ENCODE peak calls at places on chromosome 11, in ten cellular contexts. R is IMR-90, U is GM12864, J is foreskin fibroblast, E is heart right ventricle, H is H7, A is lung, C is psoas muscle, X is uterus, G is hepatocyte. K is an unnamed sample.

GRCh38 chr11:67230406-67230805 is 35.9 kb upstream of the GRK2 start:
- DNase-seq in R (no peak), A (no peak), E (no peak), C (no peak), U (no peak), J (no peak), H (no peak), X (no peak), G (no peak), K (no peak)

GRCh38 chr11:31958086-31958735 is 132.7 kb upstream of the RCN1 start:
- DNase-seq in A (peak; percentile 52), X (no peak), J (peak; percentile 20), R (peak; percentile 29), C (peak; percentile 77), E (peak; percentile 56), U (no peak), H (peak; percentile 82), G (peak; percentile 66), K (peak; percentile 71)

GRCh38 chr11:119169272-119169719 is 771 bp downstream of the NLRX1 start:
- DNase-seq in X (peak; percentile 60), C (peak; percentile 83), G (peak; percentile 51), R (no peak), H (peak; percentile 90), U (peak; percentile 24), J (no peak), E (peak; percentile 48), A (peak; percentile 53), K (peak; percentile 49)

GRCh38 chr11:72890881-72891280 is 76.7 kb downstream of the ATG16L2 start:
- DNase-seq in G (no peak), C (no peak), J (no peak), H (no peak), U (no peak), A (no peak), R (no peak), E (no peak), X (no peak), K (no peak)

GRCh38 chr11:69010964-69011623 is 2.0 kb downstream of the MRGPRF start:
- DNase-seq in R (peak; percentile 77), E (peak; percentile 58), X (peak; percentile 89), H (peak; percentile 99), A (peak; percentile 51), J (peak; percentile 86), U (no peak), C (peak; percentile 79), G (peak; percentile 91), K (peak; percentile 93)

GRCh38 chr11:35031869-35032268 is 107.1 kb upstream of the CD44 start:
- DNase-seq in A (no peak), X (no peak), H (no peak), G (no peak), U (no peak), E (no peak), J (peak; percentile 67), R (peak; percentile 70), C (no peak), K (no peak)

GRCh38 chr11:70568504-70569172 is 170.3 kb downstream of the CTTN start:
- DNase-seq in H (peak; percentile 96), R (peak; percentile 24), A (no peak), X (peak; percentile 27), J (peak; percentile 22), C (peak; percentile 68), U (no peak), E (peak; percentile 32), G (peak; percentile 81), K (peak; percentile 76)

GRCh38 chr11:78420796-78421209 is 3.2 kb upstream of the GAB2 start:
- DNase-seq in G (peak; percentile 47), C (peak; percentile 58), H (no peak), U (no peak), E (peak; percentile 62), J (peak; percentile 59), R (peak; percentile 85), X (peak; percentile 91), A (peak; percentile 49), K (peak; percentile 82)

GRCh38 chr11:86996953-86997570 is 40.7 kb upstream of the TMEM135 start:
- DNase-seq in H (no peak), X (no peak), U (no peak), J (no peak), R (no peak), E (no peak), C (no peak), A (no peak), G (no peak), K (no peak)

GRCh38 chr11:3216027-3216525 is 2.5 kb downstream of the MRGPRG start:
- DNase-seq in G (no peak), X (peak; percentile 3), R (no peak), C (peak; percentile 53), J (no peak), U (no peak), E (no peak), H (no peak), A (no peak), K (no peak)

GRCh38 chr11:65492637-65493366 is 6.0 kb upstream of the MALAT1 start:
- DNase-seq in H (no peak), R (peak; percentile 89), G (peak; percentile 70), U (no peak), E (peak; percentile 92), X (peak; percentile 88), J (peak; percentile 88), A (peak; percentile 78), C (peak; percentile 93), K (no peak)
- H3K4me3 ChIP-seq in H (no peak overlapping the region), R (no peak overlapping the region), G (no peak overlapping the region), U (peak overlapping the region; percentile 9), E (peak overlapping the region; percentile 23), X (peak overlapping the region; percentile 0), J (no peak overlapping the region), A (no peak overlapping the region), C (peak overlapping the region; percentile 42), K (no peak overlapping the region)

GRCh38 chr11:58774164-58774593 is 42.4 kb upstream of the GLYAT start:
- DNase-seq in U (no peak), G (no peak), A (no peak), R (no peak), H (no peak), X (no peak), C (no peak), E (no peak), J (no peak), K (no peak)
- H3K4me3 ChIP-seq in U (no peak overlapping the region), G (no peak overlapping the region), A (no peak overlapping the region), R (no peak overlapping the region), H (no peak overlapping the region), X (no peak overlapping the region), C (no peak overlapping the region), E (no peak overlapping the region), J (no peak overlapping the region), K (no peak overlapping the region)

DNA sequence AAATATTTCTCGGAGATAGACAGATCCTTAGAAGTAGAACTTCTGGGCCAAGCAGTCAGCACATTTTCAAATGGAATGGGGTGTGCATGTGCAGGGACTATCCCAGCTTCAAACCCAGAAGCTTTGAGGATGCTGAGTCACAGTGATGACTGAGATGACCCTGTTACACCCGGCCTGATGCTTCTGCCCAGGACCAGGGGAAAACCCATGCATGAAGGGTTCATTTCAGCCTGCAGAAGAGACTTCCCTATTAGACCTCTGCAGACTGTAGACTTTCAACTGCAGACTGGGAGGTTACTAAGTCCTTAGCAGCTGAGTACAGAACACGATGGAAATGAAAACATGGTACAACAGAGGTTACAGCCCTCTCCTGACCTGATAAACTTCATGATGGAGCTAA is 3.6 kb upstream of the OR2AT4 start:
- DNase-seq in E (no peak), X (no peak), H (no peak), R (peak; percentile 81), U (peak; percentile 47), G (no peak), C (no peak), A (no peak), J (peak; percentile 60), K (no peak)
- H3K4me3 ChIP-seq in E (no peak overlapping the region), X (no peak overlapping the region), H (no peak overlapping the region), R (no peak overlapping the region), U (no peak overlapping the region), G (no peak overlapping the region), C (no peak overlapping the region), A (no peak overlapping the region), J (no peak overlapping the region), K (no peak overlapping the region)

DNA sequence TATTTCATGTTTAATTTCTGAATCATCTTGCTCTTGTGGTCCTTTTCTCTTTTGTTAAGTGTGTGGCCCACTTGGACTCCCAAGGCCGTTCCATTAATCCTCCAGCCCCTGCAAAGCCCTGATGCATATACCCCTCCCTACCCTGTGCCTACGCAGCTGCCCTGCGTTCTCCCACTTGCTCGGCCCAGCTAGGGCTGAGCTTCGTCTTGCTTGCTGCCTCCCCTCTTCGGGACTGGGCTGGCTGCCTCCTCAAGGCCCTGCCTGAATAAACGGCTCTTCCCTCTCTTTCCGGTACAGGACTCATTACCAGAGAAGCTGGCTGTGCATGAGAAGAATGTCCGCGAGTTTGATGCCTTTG is 28.5 kb downstream of the ARHGAP1 start:
- DNase-seq in R (no peak), J (no peak), X (no peak), G (no peak), H (no peak), U (no peak), A (no peak), C (no peak), E (no peak), K (no peak)
- H3K4me3 ChIP-seq in R (no peak overlapping the region), J (no peak overlapping the region), X (no peak overlapping the region), G (no peak overlapping the region), H (no peak overlapping the region), U (no peak overlapping the region), A (no peak overlapping the region), C (no peak overlapping the region), E (no peak overlapping the region), K (no peak overlapping the region)

GRCh38 chr11:128481135-128481534 is 106.2 kb downstream of the ETS1 start:
- DNase-seq in G (no peak), H (no peak), R (peak; percentile 93), U (no peak), A (no peak), E (no peak), C (no peak), J (peak; percentile 76), X (no peak), K (peak; percentile 93)

GRCh38 chr11:128480665-128481064 is 106.7 kb downstream of the ETS1 start:
- DNase-seq in C (no peak), H (no peak), R (no peak), A (no peak), X (no peak), J (no peak), U (no peak), G (no peak), E (no peak), K (no peak)

GRCh38 chr11:128483211-128483788 is 104.1 kb downstream of the ETS1 start:
- DNase-seq in E (no peak), A (no peak), J (no peak), G (no peak), C (no peak), X (no peak), H (no peak), U (peak; percentile 77), R (no peak), K (no peak)

GRCh38 chr11:128482512-128483191 is 104.7 kb downstream of the ETS1 start:
- DNase-seq in C (peak; percentile 70), H (no peak), G (no peak), U (no peak), A (no peak), X (no peak), E (no peak), R (peak; percentile 46), J (no peak), K (peak; percentile 92)

DNA sequence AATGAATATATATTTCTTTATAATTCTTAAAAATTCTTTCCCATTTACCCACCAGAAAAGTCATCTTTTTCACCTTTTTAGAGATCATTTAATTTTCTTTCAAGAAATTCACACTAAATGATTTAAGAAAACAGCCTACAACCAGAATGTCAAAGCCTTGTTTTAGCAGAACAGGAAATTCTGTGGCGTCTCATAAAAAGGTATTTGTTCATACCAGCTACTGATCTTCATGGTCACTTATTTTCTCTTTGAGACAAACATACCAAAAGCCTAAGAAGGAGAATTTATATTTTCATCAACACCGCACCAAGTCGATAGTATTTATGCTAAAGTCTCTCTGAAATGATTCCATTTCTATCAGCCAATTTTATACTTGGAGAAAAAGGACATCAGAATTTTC is 105.3 kb downstream of the ETS1 start:
- DNase-seq in X (no peak), C (no peak), U (no peak), H (no peak), J (no peak), A (no peak), G (no peak), R (no peak), E (no peak), K (no peak)
- H3K4me3 ChIP-seq in X (no peak overlapping the region), C (peak overlapping the region; percentile 45), U (peak overlapping the region; percentile 50), H (no peak overlapping the region), J (no peak overlapping the region), A (no peak overlapping the region), G (no peak overlapping the region), R (no peak overlapping the region), E (no peak overlapping the region), K (no peak overlapping the region)